ENCODE peak calls at places on chromosomes 11 and 22, in seven cellular contexts. K, C, S, V, B, M and F are unnamed samples.

GRCh38 chr11:40166892-40167291 is 1292.6 kb downstream of the LRRC4C start:
- DNase-seq in K (no peak), C (peak; percentile 0), S (no peak), V (no peak), B (no peak), M (no peak), F (no peak)

GRCh38 chr22:30582788-30583575 is 8.5 kb upstream of the GAL3ST1 start:
- DNase-seq in K (no peak), C (no peak), S (no peak), V (no peak), B (no peak), M (no peak), F (no peak)

GRCh38 chr11:16902182-16902581 is 112.0 kb downstream of the PLEKHA7 start:
- DNase-seq in K (no peak), C (no peak), S (no peak), V (no peak), B (no peak), M (no peak), F (no peak)

GRCh38 chr11:15737326-15737725 is 619.0 kb downstream of the SOX6 start:
- DNase-seq in K (no peak), C (no peak), S (no peak), V (no peak), B (no peak), M (no peak), F (no peak)

GRCh38 chr11:19915808-19916207 is 203.2 kb downstream of the NAV2 start:
- DNase-seq in K (no peak), C (no peak), S (no peak), V (no peak), B (no peak), M (no peak), F (no peak)

GRCh38 chr22:43811777-43812148 is 342 bp downstream of the EFCAB6 start:
- DNase-seq in K (no peak), C (peak; percentile 81), S (no peak), V (peak; percentile 10), B (peak; percentile 69), M (no peak), F (no peak)

GRCh38 chr11:35525501-35526175 is at the start of gene PAMR1:
- DNase-seq in K (peak; percentile 55), C (peak; percentile 90), S (no peak), V (no peak), B (peak; percentile 93), M (no peak), F (no peak)

GRCh38 chr11:62142921-62143320 is 19.1 kb downstream of the INCENP start:
- DNase-seq in K (no peak), C (no peak), S (no peak), V (no peak), B (no peak), M (no peak), F (no peak)

GRCh38 chr22:25448435-25449051 is 115.9 kb upstream of the GRK3 start:
- DNase-seq in K (no peak), C (peak; percentile 64), S (no peak), V (peak; percentile 7), B (peak; percentile 67), M (no peak), F (no peak)

GRCh38 chr11:37704791-37705190 is 1106.8 kb upstream of the RAG2 start:
- DNase-seq in K (no peak), C (no peak), S (no peak), V (no peak), B (peak; percentile 58), M (no peak), F (no peak)

GRCh38 chr11:75240381-75241035 is at the start of gene TPBGL:
- DNase-seq in K (peak; percentile 28), C (peak; percentile 5), S (no peak), V (no peak), B (peak; percentile 23), M (no peak), F (no peak)

GRCh38 chr11:1830119-1830499 is 4.7 kb upstream of the SYT8 start:
- DNase-seq in K (no peak), C (no peak), S (no peak), V (no peak), B (no peak), M (no peak), F (no peak)

GRCh38 chr11:43784866-43785265 is 95.8 kb upstream of the ALKBH3 start:
- DNase-seq in K (no peak), C (no peak), S (no peak), V (no peak), B (peak; percentile 60), M (no peak), F (no peak)

GRCh38 chr11:78168539-78169477 is 19.6 kb downstream of the KCTD21 start:
- DNase-seq in K (peak; percentile 87), C (peak; percentile 85), S (no peak), V (no peak), B (peak; percentile 86), M (peak; percentile 87), F (no peak)

GRCh38 chr11:2270322-2271076 is at the start of gene ASCL2:
- DNase-seq in K (no peak), C (no peak), S (no peak), V (no peak), B (no peak), M (no peak), F (no peak)

GRCh38 chr11:27722117-27722844 is 22.0 kb upstream of the BDNF start:
- DNase-seq in K (no peak), C (peak; percentile 71), S (no peak), V (peak; percentile 25), B (peak; percentile 55), M (no peak), F (no peak)

GRCh38 chr11:32891657-32892354 is 805 bp upstream of the QSER1 start:
- DNase-seq in K (no peak), C (peak; percentile 13), S (no peak), V (peak; percentile 9), B (peak; percentile 6), M (no peak), F (no peak)

GRCh38 chr11:84012171-84012826 is 726.1 kb upstream of the CCDC90B start:
- DNase-seq in K (no peak), C (no peak), S (no peak), V (no peak), B (no peak), M (no peak), F (no peak)

GRCh38 chr11:8209208-8209807 is 40.5 kb upstream of the RIC3 start:
- DNase-seq in K (peak; percentile 59), C (no peak), S (no peak), V (no peak), B (no peak), M (no peak), F (no peak)

GRCh38 chr22:41833369-41834004 is 582 bp downstream of the SREBF2 start:
- DNase-seq in K (peak; percentile 44), C (peak; percentile 65), S (no peak), V (no peak), B (peak; percentile 71), M (no peak), F (no peak)

GRCh38 chr11:68331338-68331947 is 19.1 kb downstream of the LRP5 start:
- DNase-seq in K (peak; percentile 31), C (no peak), S (no peak), V (no peak), B (no peak), M (no peak), F (no peak)

GRCh38 chr11:36034572-36035331 is 90.9 kb downstream of the LDLRAD3 start:
- DNase-seq in K (no peak), C (peak; percentile 90), S (no peak), V (peak; percentile 62), B (peak; percentile 84), M (no peak), F (no peak)

GRCh38 chr11:30284836-30285235 is 38.1 kb upstream of the ARL14EP start:
- DNase-seq in K (no peak), C (no peak), S (no peak), V (no peak), B (no peak), M (no peak), F (no peak)

GRCh38 chr11:119721129-119722120 is 7.6 kb downstream of the NECTIN1 start:
- DNase-seq in K (peak; percentile 56), C (peak; percentile 72), S (no peak), V (peak; percentile 41), B (peak; percentile 27), M (no peak), F (no peak)

GRCh38 chr11:114158886-114159285 is 99.4 kb downstream of the ZBTB16 start:
- DNase-seq in K (no peak), C (no peak), S (no peak), V (no peak), B (no peak), M (no peak), F (no peak)
- H3K4me1 ChIP-seq in K (peaks cover 99% of the 10 kb centered on the region), C (peaks cover 25% of the 10 kb centered on the region), S (peaks cover 82% of the 10 kb centered on the region), V (peaks cover 25% of the 10 kb centered on the region), B (peaks cover 82% of the 10 kb centered on the region), M (peaks cover 90% of the 10 kb centered on the region), F (peaks cover 8% of the 10 kb centered on the region)

DNA sequence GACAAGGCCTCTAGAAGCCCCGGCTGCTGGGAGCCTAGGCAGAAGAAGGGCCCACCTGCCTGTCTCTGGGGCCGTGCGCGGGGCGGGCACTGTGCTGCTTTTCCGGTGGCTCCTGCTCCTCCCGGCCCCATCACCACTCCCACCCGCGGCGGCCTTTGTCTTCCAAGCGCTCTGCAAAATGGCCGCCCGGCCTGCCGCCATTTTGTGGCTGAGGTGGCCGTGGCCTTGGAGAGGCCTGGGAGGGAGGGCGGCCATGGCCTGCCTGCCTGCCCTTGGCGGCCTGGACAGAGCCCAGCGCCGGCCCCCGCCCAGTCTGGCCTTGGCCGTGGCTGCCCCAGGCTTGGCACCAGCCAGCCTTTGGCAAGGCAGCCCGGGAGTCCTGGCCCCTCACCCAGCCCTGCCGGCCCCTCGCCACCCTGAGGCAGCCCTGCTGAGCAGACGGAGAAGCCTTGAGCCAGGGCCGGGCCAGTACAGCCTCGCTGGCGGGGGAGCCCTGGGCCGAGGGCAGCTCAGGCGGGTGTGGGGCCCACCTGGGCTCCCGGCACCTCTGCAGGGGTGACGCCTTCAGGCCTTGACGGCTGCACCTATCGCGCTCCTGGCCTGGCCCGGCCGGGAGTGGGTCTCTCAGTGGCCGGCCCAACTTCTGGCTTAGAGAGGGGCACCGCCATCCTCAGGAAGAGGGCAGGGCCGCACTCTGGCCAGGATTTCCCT is 46.0 kb upstream of the PPARA start:
- DNase-seq in K (no peak), C (peak; percentile 50), S (no peak), V (no peak), B (no peak), M (no peak), F (no peak)
- H3K4me1 ChIP-seq in K (peaks cover 83% of the 10 kb centered on the region), C (peaks cover 53% of the 10 kb centered on the region), S (peaks cover 79% of the 10 kb centered on the region), V (peaks cover 92% of the 10 kb centered on the region), B (peaks cover 72% of the 10 kb centered on the region), M (peaks cover 73% of the 10 kb centered on the region), F (peaks cover 11% of the 10 kb centered on the region)

DNA sequence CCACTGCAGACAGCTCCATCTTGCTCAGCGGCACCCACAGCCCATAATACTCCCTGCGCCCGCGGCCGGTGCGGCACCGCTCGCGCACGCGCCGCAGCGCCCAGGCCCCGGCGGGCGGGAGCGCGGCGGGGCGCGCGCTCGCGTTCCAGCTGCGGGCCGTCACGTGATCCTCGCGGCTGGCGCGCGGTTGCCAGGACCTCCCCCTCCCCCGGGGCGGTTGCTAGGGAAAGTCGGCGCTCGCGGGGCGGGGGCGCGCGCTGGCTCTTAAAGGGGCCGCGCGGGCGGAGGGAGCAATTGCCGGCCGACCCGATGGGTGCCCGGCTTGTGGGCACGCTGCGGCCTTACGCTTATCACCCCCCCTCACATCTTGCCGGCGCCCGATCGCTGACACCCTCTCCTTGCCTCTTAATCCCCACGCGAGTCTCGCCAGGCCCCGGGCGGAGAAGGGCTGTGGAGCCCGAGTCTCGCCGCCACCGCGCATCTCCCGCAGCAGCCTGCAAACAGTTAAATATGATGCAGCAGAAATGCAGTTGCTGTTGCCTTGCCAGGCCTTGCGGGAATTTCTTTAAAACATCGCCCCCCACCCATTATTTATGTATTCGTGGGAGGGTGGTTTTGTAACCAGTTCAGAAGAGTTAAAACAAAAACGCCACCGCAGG is at the start of gene CBX6:
- DNase-seq in K (peak; percentile 98), C (peak; percentile 98), S (peak; percentile 58), V (peak; percentile 86), B (peak; percentile 98), M (peak; percentile 73), F (peak; percentile 83)
- H3K4me1 ChIP-seq in K (peaks cover 45% of the 10 kb centered on the region), C (peaks cover 6% of the 10 kb centered on the region), S (peaks cover 32% of the 10 kb centered on the region), V (peaks cover 23% of the 10 kb centered on the region), B (peaks cover 32% of the 10 kb centered on the region), M (peaks cover 28% of the 10 kb centered on the region), F (peaks cover 9% of the 10 kb centered on the region)

GRCh38 chr11:12160231-12160630 is 49.8 kb downstream of the MICAL2 start:
- DNase-seq in K (no peak), C (no peak), S (no peak), V (no peak), B (no peak), M (no peak), F (no peak)
- H3K4me1 ChIP-seq in K (peaks cover 90% of the 10 kb centered on the region), C (peaks cover 65% of the 10 kb centered on the region), S (peaks cover 45% of the 10 kb centered on the region), V (peaks cover 53% of the 10 kb centered on the region), B (peaks cover 40% of the 10 kb centered on the region), M (peaks cover 93% of the 10 kb centered on the region), F (peaks cover 10% of the 10 kb centered on the region)